ENCODE peak calls at places on chromosome 11, in seven cellular contexts. E, X, C, Z, H, S and R are unnamed samples.

GRCh38 chr11:69660001-69660500 is 15.1 kb downstream of the LTO1 start:
- DNase-seq in E (no peak), X (no peak), C (no peak), Z (no peak), H (no peak), S (no peak), R (no peak)

GRCh38 chr11:108768370-108768769 is 103.5 kb downstream of the DDX10 start:
- DNase-seq in E (no peak), X (no peak), C (no peak), Z (no peak), H (no peak), S (peak), R (no peak)

GRCh38 chr11:128848815-128849455 is 18.2 kb downstream of the KCNJ1 start:
- DNase-seq in E (no peak), X (peak), C (peak), Z (peak), H (peak), S (peak), R (no peak)

GRCh38 chr11:31997955-31998354 is 92.9 kb upstream of the RCN1 start:
- DNase-seq in E (no peak), X (no peak), C (no peak), Z (no peak), H (no peak), S (no peak), R (no peak)

GRCh38 chr11:2294340-2295290 is 7.1 kb downstream of the C11orf21 start:
- DNase-seq in E (no peak), X (no peak), C (no peak), Z (no peak), H (no peak), S (no peak), R (no peak)

GRCh38 chr11:121554552-121554951 is 101.8 kb upstream of the SORL1-AS1 start:
- DNase-seq in E (no peak), X (no peak), C (no peak), Z (no peak), H (no peak), S (no peak), R (no peak)

GRCh38 chr11:75270896-75271415 is 30.4 kb downstream of the TPBGL start:
- DNase-seq in E (no peak), X (no peak), C (no peak), Z (peak), H (peak), S (no peak), R (no peak)

GRCh38 chr11:114442559-114442958 is 3.3 kb downstream of the REXO2 start:
- DNase-seq in E (no peak), X (no peak), C (no peak), Z (no peak), H (no peak), S (no peak), R (no peak)

GRCh38 chr11:72703281-72704008 is 29.2 kb upstream of the PDE2A start:
- DNase-seq in E (no peak), X (peak), C (no peak), Z (peak), H (no peak), S (peak), R (peak)

GRCh38 chr11:116782728-116783127 is 5.1 kb downstream of the ZPR1 start:
- DNase-seq in E (no peak), X (no peak), C (no peak), Z (peak), H (peak), S (peak), R (no peak)

GRCh38 chr11:7651700-7652099 is 21.6 kb downstream of the CYB5R2 start:
- DNase-seq in E (no peak), X (no peak), C (no peak), Z (no peak), H (no peak), S (no peak), R (no peak)

GRCh38 chr11:128465946-128466688 is 121.2 kb downstream of the ETS1 start:
- DNase-seq in E (no peak), X (peak), C (no peak), Z (no peak), H (no peak), S (no peak), R (no peak)

GRCh38 chr11:17559341-17560087 is 12.5 kb downstream of the OTOG start:
- DNase-seq in E (no peak), X (no peak), C (no peak), Z (no peak), H (no peak), S (no peak), R (no peak)

GRCh38 chr11:114893329-114893728 is 215.0 kb downstream of the NXPE2 start:
- DNase-seq in E (no peak), X (no peak), C (no peak), Z (no peak), H (no peak), S (no peak), R (no peak)